ENCODE peak calls at places on chromosomes 2 and 18, in four cellular contexts. P is HEK293T, S is WTC11, Z is HepG2. R is an unnamed sample.

GRCh38 chr2:109213646-109214417 is 84.8 kb downstream of the SH3RF3 start:
- DNase-seq in S (no peak), P (no peak), Z (no peak), R (peak)

GRCh38 chr2:126838718-126838985 is 60.0 kb upstream of the TEX51 start:
- DNase-seq in Z (no peak), P (no peak), S (no peak), R (no peak)

GRCh38 chr2:10271946-10272345 is 30.8 kb upstream of the HPCAL1 start:
- DNase-seq in S (peak), Z (peak), P (no peak), R (no peak)

GRCh38 chr18:13545955-13546354 is 180.4 kb downstream of the FAM210A start:
- DNase-seq in P (no peak), Z (no peak), S (no peak), R (no peak)

GRCh38 chr18:44689736-44690135 is 9.0 kb downstream of the SETBP1 start:
- DNase-seq in S (no peak), Z (no peak), P (no peak), R (no peak)

GRCh38 chr2:54549430-54549829 is 93.3 kb downstream of the SPTBN1 start:
- DNase-seq in S (no peak), Z (no peak), P (no peak), R (no peak)

GRCh38 chr2:205405194-205405593 is 277.1 kb upstream of the NRP2 start:
- DNase-seq in S (no peak), P (no peak), Z (no peak), R (no peak)

GRCh38 chr2:176500921-176501320 is 231.7 kb downstream of the MTX2 start:
- DNase-seq in S (no peak), Z (no peak), P (no peak), R (no peak)

GRCh38 chr2:201532686-201533304 is 81.3 kb downstream of the STRADB start:
- DNase-seq in S (no peak), P (no peak), Z (no peak), R (peak)

GRCh38 chr2:237511421-237511820 is 24.4 kb downstream of the MLPH start:
- DNase-seq in S (no peak), Z (no peak), P (no peak), R (no peak)

GRCh38 chr2:229370484-229370883 is 99.4 kb upstream of the PID1 start:
- DNase-seq in S (no peak), P (no peak), Z (no peak), R (no peak)

GRCh38 chr2:127153691-127154158 is 46.8 kb upstream of the BIN1 start:
- DNase-seq in Z (no peak), S (no peak), P (peak), R (no peak)

DNA sequence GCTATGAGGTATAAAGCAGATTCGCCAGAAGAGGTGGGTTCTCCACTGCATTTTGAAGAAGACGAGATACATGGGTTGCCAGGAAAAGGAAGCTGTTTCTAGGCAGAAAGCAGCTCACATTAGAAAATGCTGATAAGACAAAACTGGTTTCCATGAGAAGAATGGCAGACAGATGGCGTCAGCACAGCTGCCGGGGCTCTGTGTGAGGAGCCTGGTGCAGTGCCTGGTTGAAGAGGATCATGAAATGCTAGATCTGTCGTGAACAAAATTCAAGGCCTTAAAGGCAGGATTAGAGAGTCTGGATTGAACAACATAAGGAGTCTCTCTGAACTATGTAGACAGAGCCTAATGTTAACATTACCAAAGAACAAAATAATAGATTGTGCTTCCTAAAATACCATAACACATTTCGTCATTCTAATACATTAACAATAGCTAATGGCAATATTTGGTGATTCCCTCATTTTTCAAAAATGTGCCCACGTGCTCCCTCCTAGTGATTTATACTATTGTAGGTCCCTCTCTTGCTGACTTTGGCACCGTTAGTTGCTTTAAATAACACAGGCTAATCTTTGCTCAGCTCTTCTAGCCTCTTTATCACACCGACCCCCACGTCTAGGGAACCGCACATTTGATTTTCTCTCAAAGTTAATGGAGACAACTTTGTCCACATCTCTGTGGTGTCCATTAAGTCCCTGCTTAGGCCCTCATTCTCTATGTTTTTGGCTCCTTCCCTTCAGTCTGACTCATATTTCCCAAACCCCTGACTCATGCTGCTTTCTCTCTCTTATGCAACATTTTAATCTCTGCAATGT is 38.2 kb downstream of the EFEMP1 start:
- DNase-seq in Z (no peak), S (no peak), P (no peak), R (no peak)
- TF ChIP-seq ELF4 in Z (no peak), S (no peak), P (no peak), R (no peak)

GRCh38 chr2:172090044-172090946 is 5.0 kb downstream of the DLX1 start:
- DNase-seq in S (peak), Z (no peak), P (no peak), R (no peak)

GRCh38 chr2:172092716-172093415 is 7.6 kb downstream of the DLX1 start:
- DNase-seq in S (no peak), Z (no peak), P (no peak), R (no peak)

GRCh38 chr2:172093416-172094318 is 8.4 kb downstream of the DLX1 start:
- DNase-seq in S (no peak), P (no peak), Z (no peak), R (no peak)

GRCh38 chr2:172090947-172091625 is 5.8 kb downstream of the DLX1 start:
- DNase-seq in S (no peak), Z (no peak), P (no peak), R (no peak)

GRCh38 chr2:172091626-172092566 is 6.6 kb downstream of the DLX1 start:
- DNase-seq in S (no peak), Z (no peak), P (no peak), R (no peak)
- TF ChIP-seq ELF4 in S (no peak), Z (no peak), P (no peak), R (no peak)

GRCh38 chr2:240642061-240642805 is 17.0 kb downstream of the GPR35 start:
- DNase-seq in Z (no peak), P (no peak), S (no peak), R (no peak)

GRCh38 chr2:240638517-240639160 is 13.4 kb downstream of the GPR35 start:
- DNase-seq in S (no peak), P (no peak), Z (no peak), R (no peak)

GRCh38 chr2:240642806-240643092 is 17.5 kb downstream of the GPR35 start:
- DNase-seq in P (no peak), S (no peak), Z (no peak), R (no peak)

GRCh38 chr2:240639566-240639965 is 14.3 kb downstream of the GPR35 start:
- DNase-seq in P (no peak), Z (no peak), S (no peak), R (no peak)

DNA sequence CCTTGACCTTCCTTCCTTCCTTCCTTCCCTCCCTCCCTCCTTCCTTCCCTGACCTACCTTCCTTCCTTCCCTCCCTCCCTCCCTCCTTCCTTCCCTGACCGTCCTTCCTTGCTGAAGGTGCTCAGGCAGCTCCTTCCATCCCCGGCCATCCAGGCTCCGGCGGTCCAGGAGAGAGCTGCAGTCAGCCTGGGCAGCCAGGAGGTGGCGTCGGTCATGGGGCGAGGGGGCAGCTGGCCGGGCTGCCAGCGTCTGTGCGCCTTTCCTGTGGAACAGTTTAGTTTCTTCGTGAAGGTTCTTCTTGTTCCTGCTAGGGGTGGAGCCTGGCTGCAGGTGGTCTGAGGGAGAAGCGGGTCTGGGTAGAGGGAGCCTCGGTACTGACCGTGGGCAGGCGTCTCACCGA is 15.7 kb downstream of the GPR35 start:
- DNase-seq in S (peak), Z (peak), P (peak), R (peak)
- TF ChIP-seq ELF4 in S (no peak), Z (no peak), P (no peak), R (no peak)

DNA sequence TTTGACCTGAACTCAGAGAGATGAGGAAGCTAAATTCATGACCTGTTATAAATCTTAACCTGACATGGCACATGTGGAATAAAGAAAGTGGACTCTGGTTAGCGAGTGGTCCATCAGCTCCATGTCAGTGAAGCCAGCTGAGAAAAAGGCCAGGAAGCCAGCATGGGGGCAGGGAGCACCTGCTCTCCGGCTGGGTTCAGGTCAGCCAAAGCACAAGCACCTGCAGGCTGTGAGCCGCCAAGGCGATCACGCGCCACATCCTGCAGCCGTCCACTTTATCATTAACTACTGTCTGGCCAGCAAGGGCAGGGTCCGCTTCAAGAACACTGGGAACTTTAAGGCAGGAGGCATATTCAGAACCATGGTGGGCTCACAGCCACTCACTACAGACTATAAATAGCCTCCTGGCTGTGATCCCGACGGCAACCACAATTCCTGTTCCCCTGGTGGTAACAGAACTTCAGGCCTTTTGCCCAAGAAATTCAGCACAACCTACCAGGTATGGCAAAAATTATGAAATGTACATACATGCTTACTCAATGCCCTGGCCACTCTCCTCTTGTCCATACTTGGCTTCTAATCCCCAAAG is 35.5 kb downstream of the ACVR1 start:
- DNase-seq in Z (peak), P (no peak), S (peak), R (peak)
- TF ChIP-seq ELF4 in Z (no peak), P (no peak), S (no peak), R (no peak)

DNA sequence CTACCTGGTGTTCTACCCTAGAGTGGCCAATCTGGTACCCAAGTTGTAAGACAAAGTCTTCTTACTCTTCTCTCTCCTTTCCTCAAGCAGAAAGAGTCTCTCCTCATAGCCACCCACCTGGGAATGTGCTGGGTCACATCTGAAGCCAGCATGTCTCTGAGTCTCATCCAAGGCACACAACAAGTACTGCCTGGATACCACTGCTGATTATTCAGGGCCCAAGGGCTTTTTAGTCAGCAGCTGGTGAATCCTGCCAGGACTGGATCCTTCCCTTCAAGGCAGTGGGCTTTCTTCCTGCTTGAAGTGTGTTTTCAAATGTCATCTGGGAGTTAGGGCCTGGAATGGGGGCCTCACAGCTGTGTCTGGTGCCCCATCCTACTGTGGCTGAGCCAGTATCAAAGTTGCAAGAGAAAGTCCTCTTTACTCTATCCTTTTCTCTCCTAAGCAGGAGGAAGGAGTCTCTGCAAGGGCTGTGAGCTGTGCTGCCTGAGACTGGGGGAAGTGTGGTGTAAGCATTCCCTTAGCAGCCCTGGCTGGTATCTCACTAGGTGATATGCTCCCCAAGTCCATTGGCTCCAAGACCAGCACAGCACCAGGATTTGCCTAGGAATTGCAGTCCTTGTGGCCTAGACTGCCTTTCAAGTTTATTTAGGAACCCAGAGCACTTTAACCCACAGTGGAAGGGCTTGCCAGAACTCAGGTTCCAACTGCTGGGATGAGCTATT is 27.2 kb downstream of the OXER1 start:
- DNase-seq in Z (no peak), S (no peak), P (no peak), R (no peak)
- TF ChIP-seq ELF4 in Z (no peak), S (no peak), P (no peak), R (no peak)

GRCh38 chr2:70261501-70261900 is 3.6 kb downstream of the PCYOX1 start:
- DNase-seq in P (no peak), S (no peak), Z (no peak), R (no peak)

GRCh38 chr2:70258532-70258875 is 567 bp downstream of the PCYOX1 start:
- DNase-seq in P (peak), Z (peak), S (peak), R (no peak)

GRCh38 chr2:70250434-70250833 is 2.0 kb upstream of the TIA1 start:
- DNase-seq in S (no peak), Z (no peak), P (no peak), R (no peak)

GRCh38 chr2:70255637-70256314 is 2.2 kb upstream of the PCYOX1 start:
- DNase-seq in S (no peak), Z (no peak), P (no peak), R (no peak)
- TF ChIP-seq ELF4 in S (no peak), Z (no peak), P (no peak), R (no peak)

GRCh38 chr2:83364264-83364663 is 1094.8 kb downstream of the SUCLG1 start:
- DNase-seq in S (no peak), P (no peak), Z (no peak), R (no peak)
- TF ChIP-seq ELF4 in S (no peak), P (no peak), Z (no peak), R (no peak)

GRCh38 chr2:239717706-239718105 is 307.4 kb downstream of the NDUFA10 start:
- DNase-seq in P (no peak), S (no peak), Z (no peak), R (no peak)

GRCh38 chr2:239717319-239717675 is 307.8 kb downstream of the NDUFA10 start:
- DNase-seq in S (no peak), P (no peak), Z (no peak), R (no peak)

GRCh38 chr2:239716009-239716408 is 309.1 kb downstream of the NDUFA10 start:
- DNase-seq in S (no peak), Z (no peak), P (no peak), R (no peak)

GRCh38 chr2:239715606-239716005 is 309.5 kb downstream of the NDUFA10 start:
- DNase-seq in P (no peak), S (no peak), Z (no peak), R (no peak)

DNA sequence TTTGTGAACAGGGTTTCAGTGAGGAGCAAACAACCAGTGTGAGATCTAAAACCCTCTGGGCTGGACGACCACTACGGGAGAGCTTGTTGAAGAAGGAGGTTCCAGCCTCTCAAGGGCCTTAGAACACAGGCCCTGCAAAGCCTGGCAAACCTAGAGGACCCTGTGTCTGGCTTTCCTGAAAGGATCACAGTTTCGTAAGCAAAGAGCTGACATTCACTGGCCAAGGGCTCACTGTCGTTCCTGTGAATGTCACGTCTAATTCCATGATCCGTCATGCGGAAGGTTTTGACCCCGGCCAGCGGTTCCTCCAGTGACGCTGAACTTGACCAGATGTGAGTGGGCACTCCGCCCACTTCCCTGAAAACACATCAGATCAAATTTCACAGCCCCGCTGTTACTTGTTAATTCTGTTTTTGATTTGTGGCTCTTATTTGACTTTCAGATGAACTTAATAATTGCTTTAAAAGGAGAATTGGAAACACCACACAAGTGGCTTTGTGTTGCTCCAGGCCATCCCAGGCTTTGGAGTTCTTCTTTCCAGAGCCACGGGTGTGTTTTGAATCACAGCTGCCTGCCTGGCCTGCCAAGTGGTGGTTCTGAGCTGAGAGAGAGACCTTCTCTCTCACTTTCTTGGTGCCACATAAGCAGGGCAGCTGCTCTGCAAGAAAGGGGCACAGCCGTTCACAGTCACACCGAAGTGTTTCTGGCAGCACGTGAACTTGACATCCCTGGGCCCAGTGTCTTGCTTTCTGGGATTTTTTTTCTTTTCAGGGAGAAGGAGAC is 308.4 kb downstream of the NDUFA10 start:
- DNase-seq in Z (no peak), P (no peak), S (no peak), R (no peak)
- TF ChIP-seq ELF4 in Z (no peak), P (no peak), S (no peak), R (no peak)

R was measured in K562.